ENCODE peak calls at places on chromosomes 16 and 17, in six cellular contexts. One of them, this sample, is unnamed.

GRCh38 chr17:38403491-38403890 is 24.8 kb upstream of the ARHGAP23 start:
- DNase-seq in upper lobe of right lung: no peak
- DNase-seq in CD8-positive, alpha-beta T cell: no peak
- DNase-seq in PC-3: no peak
- DNase-seq in pancreas: no peak
- DNase-seq in BJ: no peak
- DNase-seq in this sample: no peak

GRCh38 chr16:3656491-3657468 is 2.3 kb downstream of the DNASE1 start:
- DNase-seq in upper lobe of right lung: peak; percentile 43
- DNase-seq in CD8-positive, alpha-beta T cell: no peak
- DNase-seq in PC-3: no peak
- DNase-seq in pancreas: peak; percentile 72
- DNase-seq in BJ: no peak
- DNase-seq in this sample: no peak

GRCh38 chr16:74836111-74836671 is 61.6 kb upstream of the FA2H start:
- DNase-seq in upper lobe of right lung: no peak
- DNase-seq in CD8-positive, alpha-beta T cell: no peak
- DNase-seq in PC-3: no peak
- DNase-seq in pancreas: no peak
- DNase-seq in BJ: no peak
- DNase-seq in this sample: no peak

GRCh38 chr17:66829883-66830282 is 5.0 kb upstream of the CACNG5 start:
- DNase-seq in upper lobe of right lung: no peak
- DNase-seq in CD8-positive, alpha-beta T cell: no peak
- DNase-seq in PC-3: no peak
- DNase-seq in pancreas: no peak
- DNase-seq in BJ: no peak
- DNase-seq in this sample: no peak

GRCh38 chr16:89696598-89697128 is 4.8 kb downstream of the SPATA2L start:
- DNase-seq in upper lobe of right lung: no peak
- DNase-seq in CD8-positive, alpha-beta T cell: peak; percentile 22
- DNase-seq in PC-3: no peak
- DNase-seq in pancreas: peak; percentile 23
- DNase-seq in BJ: no peak
- DNase-seq in this sample: no peak

GRCh38 chr16:80996688-80997138 is 10.0 kb downstream of the CMC2 start:
- DNase-seq in upper lobe of right lung: no peak
- DNase-seq in CD8-positive, alpha-beta T cell: no peak
- DNase-seq in PC-3: no peak
- DNase-seq in pancreas: no peak
- DNase-seq in BJ: no peak
- DNase-seq in this sample: no peak

GRCh38 chr17:63675607-63676539 is 24.1 kb downstream of the LIMD2 start:
- DNase-seq in upper lobe of right lung: peak; percentile 83
- DNase-seq in CD8-positive, alpha-beta T cell: no peak
- DNase-seq in PC-3: peak; percentile 93
- DNase-seq in pancreas: peak; percentile 89
- DNase-seq in BJ: no peak
- DNase-seq in this sample: peak; percentile 73

GRCh38 chr16:10579575-10579964 is 828 bp downstream of the EMP2 start:
- DNase-seq in upper lobe of right lung: no peak
- DNase-seq in CD8-positive, alpha-beta T cell: no peak
- DNase-seq in PC-3: no peak
- DNase-seq in pancreas: no peak
- DNase-seq in BJ: no peak
- DNase-seq in this sample: no peak

GRCh38 chr16:31113420-31114124 is 3.9 kb upstream of the KAT8 start:
- DNase-seq in upper lobe of right lung: no peak
- DNase-seq in CD8-positive, alpha-beta T cell: no peak
- DNase-seq in PC-3: peak; percentile 36
- DNase-seq in pancreas: peak; percentile 50
- DNase-seq in BJ: no peak
- DNase-seq in this sample: peak; percentile 40

DNA sequence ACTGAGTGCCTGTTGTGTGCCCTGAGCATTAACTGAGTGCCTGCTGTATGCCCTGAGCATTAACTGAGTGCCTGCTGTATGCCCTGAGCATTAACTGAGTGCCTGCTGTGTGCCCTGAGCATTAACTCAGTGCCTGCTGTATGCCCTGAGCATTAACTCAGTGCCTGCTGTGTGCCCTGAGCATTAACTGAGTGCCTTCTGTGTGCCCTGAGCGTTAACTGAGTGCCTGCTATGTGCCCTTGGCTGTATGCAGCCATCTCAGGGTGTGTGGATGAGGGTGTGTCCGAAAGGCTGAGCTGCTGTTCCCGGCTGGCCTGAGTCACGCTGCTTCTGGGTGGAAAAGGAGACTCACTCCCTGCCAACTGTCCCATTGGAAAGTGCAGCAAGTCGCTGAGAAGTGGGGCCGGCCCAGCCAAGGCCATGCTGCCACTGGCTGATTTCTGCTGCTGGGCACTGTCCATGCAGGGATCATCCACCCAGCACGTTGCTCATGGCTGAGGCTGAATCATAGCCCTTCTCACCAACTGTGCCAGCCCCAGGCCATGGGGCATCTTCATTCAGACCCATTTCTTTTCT is 113.8 kb downstream of the OR1D5 start:
- DNase-seq in upper lobe of right lung: peak; percentile 46
- DNase-seq in CD8-positive, alpha-beta T cell: no peak
- DNase-seq in PC-3: peak; percentile 87
- DNase-seq in pancreas: peak; percentile 80
- DNase-seq in BJ: no peak
- DNase-seq in this sample: peak; percentile 43
- TF ChIP-seq CTCF in upper lobe of right lung: no peak
- TF ChIP-seq CTCF in CD8-positive, alpha-beta T cell: no peak
- TF ChIP-seq CTCF in PC-3: no peak
- TF ChIP-seq CTCF in pancreas: no peak
- TF ChIP-seq CTCF in BJ: no peak
- TF ChIP-seq CTCF in this sample: no peak

DNA sequence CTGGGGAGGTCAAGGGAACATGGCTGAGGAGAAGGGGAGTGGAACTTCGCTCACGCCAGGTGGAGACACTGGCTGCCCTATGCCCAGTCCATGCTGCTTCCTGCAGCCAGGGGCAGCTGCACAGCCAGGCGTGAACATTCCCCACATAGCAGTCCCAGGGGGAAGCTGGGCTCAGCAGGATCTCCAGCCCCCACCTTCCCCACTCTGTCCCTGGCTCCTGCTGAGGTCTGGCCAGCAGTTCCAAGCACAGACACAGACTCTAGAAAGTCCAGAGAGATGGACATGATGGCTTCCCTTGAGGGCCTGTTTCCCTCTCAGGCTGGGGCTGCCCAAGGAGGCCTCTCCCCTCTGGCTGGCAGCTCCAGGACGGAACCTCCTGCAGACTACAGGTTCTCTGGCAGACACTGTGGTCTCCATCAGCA is 9.3 kb downstream of the JUP start:
- DNase-seq in upper lobe of right lung: no peak
- DNase-seq in CD8-positive, alpha-beta T cell: no peak
- DNase-seq in PC-3: no peak
- DNase-seq in pancreas: no peak
- DNase-seq in BJ: no peak
- DNase-seq in this sample: peak; percentile 67
- TF ChIP-seq CTCF in upper lobe of right lung: no peak
- TF ChIP-seq CTCF in CD8-positive, alpha-beta T cell: no peak
- TF ChIP-seq CTCF in PC-3: no peak
- TF ChIP-seq CTCF in pancreas: no peak
- TF ChIP-seq CTCF in BJ: peak; percentile 33
- TF ChIP-seq CTCF in this sample: no peak

DNA sequence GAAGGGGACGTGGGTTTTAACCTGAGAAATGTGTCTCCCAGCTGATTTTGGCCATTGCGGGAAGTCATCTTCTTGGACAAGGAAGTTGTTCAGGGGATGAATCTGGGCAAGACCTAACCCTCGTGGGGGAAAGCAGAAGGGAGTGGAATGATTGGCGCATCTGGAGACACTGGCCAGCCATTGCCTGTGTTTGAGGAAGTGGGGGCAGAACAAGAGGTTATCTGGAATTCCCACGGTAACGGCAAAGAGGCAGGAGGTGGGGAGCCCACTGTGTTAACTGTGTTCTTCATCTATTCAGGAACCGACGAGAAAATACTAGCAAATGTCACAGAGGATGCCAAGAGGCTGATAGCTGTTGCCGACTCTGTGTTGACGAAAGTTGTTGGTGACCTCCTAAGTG is 66.9 kb downstream of the RNF213 start:
- DNase-seq in upper lobe of right lung: peak; percentile 50
- DNase-seq in CD8-positive, alpha-beta T cell: no peak
- DNase-seq in PC-3: no peak
- DNase-seq in pancreas: no peak
- DNase-seq in BJ: no peak
- DNase-seq in this sample: no peak
- TF ChIP-seq CTCF in upper lobe of right lung: no peak
- TF ChIP-seq CTCF in CD8-positive, alpha-beta T cell: no peak
- TF ChIP-seq CTCF in PC-3: no peak
- TF ChIP-seq CTCF in pancreas: no peak
- TF ChIP-seq CTCF in BJ: no peak
- TF ChIP-seq CTCF in this sample: no peak

GRCh38 chr17:9402590-9403199 is 172.9 kb downstream of the STX8 start:
- DNase-seq in upper lobe of right lung: no peak
- DNase-seq in CD8-positive, alpha-beta T cell: no peak
- DNase-seq in PC-3: peak; percentile 55
- DNase-seq in pancreas: no peak
- DNase-seq in BJ: no peak
- DNase-seq in this sample: peak; percentile 43
- TF ChIP-seq CTCF in upper lobe of right lung: peak; percentile 41
- TF ChIP-seq CTCF in CD8-positive, alpha-beta T cell: no peak
- TF ChIP-seq CTCF in PC-3: peak; percentile 66
- TF ChIP-seq CTCF in pancreas: no peak
- TF ChIP-seq CTCF in BJ: peak; percentile 51
- TF ChIP-seq CTCF in this sample: peak; percentile 32

DNA sequence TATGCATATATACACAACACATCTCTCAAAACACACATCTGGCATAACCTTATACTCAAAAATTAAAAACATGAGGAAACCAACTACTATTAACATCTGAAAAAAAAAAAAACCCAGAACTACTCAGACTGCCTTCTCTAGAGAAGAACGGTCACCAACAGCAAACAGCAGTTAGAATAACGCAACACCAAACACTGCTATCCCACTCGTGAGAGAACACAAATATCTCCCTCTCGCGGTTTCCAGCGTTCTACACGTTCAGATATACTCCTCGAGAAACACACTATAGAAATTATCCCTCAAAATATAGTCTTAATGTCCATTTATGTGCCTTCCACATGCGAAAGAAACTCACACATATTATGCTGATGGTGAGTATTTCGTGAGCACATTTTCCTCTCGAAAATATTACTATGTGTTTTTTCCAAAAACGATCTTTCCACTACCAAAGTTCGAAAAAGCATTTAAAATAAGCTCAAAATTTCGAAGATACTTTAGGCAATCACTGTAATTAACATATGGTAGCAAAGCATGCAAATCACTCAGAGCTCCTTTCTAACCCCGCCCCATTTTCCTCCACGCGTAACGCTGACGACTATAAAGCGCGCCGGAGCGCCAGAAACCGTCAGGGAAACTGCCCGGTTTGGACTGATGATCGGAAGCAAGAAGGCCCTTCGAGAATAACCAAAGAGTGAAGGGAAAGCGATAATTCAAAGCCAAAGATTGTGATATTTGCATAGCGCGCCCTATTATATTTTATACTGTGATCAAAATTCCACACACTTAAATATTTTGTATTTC is 60.1 kb downstream of the TEX14 start:
- DNase-seq in upper lobe of right lung: peak; percentile 95
- DNase-seq in CD8-positive, alpha-beta T cell: peak; percentile 88
- DNase-seq in PC-3: peak; percentile 100
- DNase-seq in pancreas: peak; percentile 94
- DNase-seq in BJ: peak; percentile 83
- DNase-seq in this sample: peak; percentile 84
- TF ChIP-seq CTCF in upper lobe of right lung: peak; percentile 33
- TF ChIP-seq CTCF in CD8-positive, alpha-beta T cell: no peak
- TF ChIP-seq CTCF in PC-3: peak; percentile 30
- TF ChIP-seq CTCF in pancreas: no peak
- TF ChIP-seq CTCF in BJ: peak; percentile 19
- TF ChIP-seq CTCF in this sample: no peak

DNA sequence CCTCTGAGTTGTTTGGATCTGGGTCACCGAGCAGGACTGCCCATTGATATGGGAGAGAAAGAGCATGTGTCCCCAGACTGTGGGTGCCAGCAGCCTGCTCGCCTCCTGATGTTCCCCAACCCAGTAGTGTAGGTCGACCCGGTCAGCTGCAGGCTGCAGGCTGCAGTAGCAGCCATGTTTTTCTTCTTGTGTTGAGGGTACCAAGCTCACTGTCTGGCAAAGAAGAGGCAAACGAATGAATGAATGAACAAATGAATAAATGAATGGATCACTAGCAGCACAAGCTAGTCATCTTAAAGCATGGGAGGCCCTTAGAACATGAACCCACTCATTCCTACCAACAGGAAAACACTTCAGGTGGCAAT is 293.2 kb downstream of the SOX9 start:
- DNase-seq in upper lobe of right lung: no peak
- DNase-seq in CD8-positive, alpha-beta T cell: no peak
- DNase-seq in PC-3: no peak
- DNase-seq in pancreas: no peak
- DNase-seq in BJ: no peak
- DNase-seq in this sample: no peak
- TF ChIP-seq CTCF in upper lobe of right lung: no peak
- TF ChIP-seq CTCF in CD8-positive, alpha-beta T cell: no peak
- TF ChIP-seq CTCF in PC-3: no peak
- TF ChIP-seq CTCF in pancreas: no peak
- TF ChIP-seq CTCF in BJ: no peak
- TF ChIP-seq CTCF in this sample: no peak

GRCh38 chr16:57579361-57579665 is 36.9 kb downstream of the ADGRG5 start:
- DNase-seq in upper lobe of right lung: peak; percentile 43
- DNase-seq in CD8-positive, alpha-beta T cell: no peak
- DNase-seq in PC-3: no peak
- DNase-seq in pancreas: peak; percentile 3
- DNase-seq in BJ: no peak
- DNase-seq in this sample: no peak
- TF ChIP-seq CTCF in upper lobe of right lung: no peak
- TF ChIP-seq CTCF in CD8-positive, alpha-beta T cell: no peak
- TF ChIP-seq CTCF in PC-3: no peak
- TF ChIP-seq CTCF in pancreas: no peak
- TF ChIP-seq CTCF in BJ: no peak
- TF ChIP-seq CTCF in this sample: no peak